ENCODE peak calls at places on chromosomes 3 and 15, in five cellular contexts. Y, Q, S, D and L are unnamed samples.

GRCh38 chr15:81312790-81313543 is 11.0 kb downstream of the STARD5 start:
- DNase-seq in Y (peak), Q (no peak), S (peak), D (no peak), L (no peak)

GRCh38 chr15:69475769-69476358 is 23.2 kb downstream of the RPLP1 start:
- DNase-seq in Y (peak), Q (peak), S (peak), D (peak), L (peak)

GRCh38 chr15:58521293-58521991 is 89.7 kb downstream of the LIPC start:
- DNase-seq in Y (peak), Q (no peak), S (peak), D (peak), L (peak)

GRCh38 chr3:197511853-197512635 is 43.7 kb downstream of the BDH1 start:
- DNase-seq in Y (no peak), Q (no peak), S (no peak), D (no peak), L (no peak)

GRCh38 chr3:62679988-62680387 is 195.2 kb downstream of the CADPS start:
- DNase-seq in Y (no peak), Q (no peak), S (no peak), D (no peak), L (no peak)

GRCh38 chr3:2099028-2099671 is 484 bp downstream of the CNTN4 start:
- DNase-seq in Y (no peak), Q (no peak), S (no peak), D (peak), L (no peak)

GRCh38 chr3:100941046-100941445 is 52.2 kb downstream of the ABI3BP start:
- DNase-seq in Y (no peak), Q (no peak), S (no peak), D (no peak), L (no peak)

GRCh38 chr3:188658606-188659005 is 504.6 kb downstream of the LPP start:
- DNase-seq in Y (no peak), Q (no peak), S (no peak), D (no peak), L (no peak)

GRCh38 chr15:75054172-75054897 is 30.9 kb downstream of the PPCDC start:
- DNase-seq in Y (no peak), Q (no peak), S (no peak), D (no peak), L (no peak)

GRCh38 chr3:141326123-141326522 is 42.2 kb upstream of the ZBTB38 start:
- DNase-seq in Y (no peak), Q (no peak), S (no peak), D (no peak), L (no peak)

GRCh38 chr3:47296562-47297302 is 14.0 kb downstream of the KLHL18 start:
- DNase-seq in Y (no peak), Q (no peak), S (no peak), D (no peak), L (no peak)

GRCh38 chr15:52360229-52361203 is 64.9 kb upstream of the MYO5C start:
- DNase-seq in Y (no peak), Q (no peak), S (no peak), D (no peak), L (no peak)

GRCh38 chr3:60384352-60384751 is 866.9 kb downstream of the FHIT start:
- DNase-seq in Y (no peak), Q (no peak), S (peak), D (no peak), L (no peak)

GRCh38 chr15:69841046-69841828 is 256.5 kb downstream of the TLE3 start:
- DNase-seq in Y (no peak), Q (no peak), S (no peak), D (no peak), L (no peak)

GRCh38 chr15:55277715-55278114 is 11.9 kb downstream of the RAB27A start:
- DNase-seq in Y (no peak), Q (no peak), S (no peak), D (no peak), L (no peak)

GRCh38 chr3:98977520-98977919 is 76.0 kb upstream of the DCBLD2 start:
- DNase-seq in Y (peak), Q (no peak), S (peak), D (no peak), L (no peak)

GRCh38 chr15:66838671-66839239 is 136.7 kb downstream of the SMAD6 start:
- DNase-seq in Y (peak), Q (no peak), S (peak), D (no peak), L (no peak)

GRCh38 chr15:38414351-38414750 is 39.6 kb upstream of the FAM98B start:
- DNase-seq in Y (peak), Q (no peak), S (peak), D (no peak), L (peak)

GRCh38 chr3:49163609-49164008 is 2.5 kb downstream of the CCDC71 start:
- DNase-seq in Y (no peak), Q (no peak), S (no peak), D (no peak), L (no peak)

GRCh38 chr3:44772099-44772442 is 10.5 kb downstream of the KIF15 start:
- DNase-seq in Y (no peak), Q (no peak), S (no peak), D (no peak), L (no peak)

GRCh38 chr3:30495172-30496124 is 111.0 kb upstream of the TGFBR2 start:
- DNase-seq in Y (no peak), Q (no peak), S (no peak), D (no peak), L (no peak)

GRCh38 chr15:48617619-48618018 is 27.9 kb downstream of the FBN1 start:
- DNase-seq in Y (no peak), Q (no peak), S (peak), D (no peak), L (no peak)

GRCh38 chr3:63015614-63016016 is 140.4 kb upstream of the CADPS start:
- DNase-seq in Y (peak), Q (no peak), S (no peak), D (no peak), L (no peak)

GRCh38 chr3:80521081-80521480 is 753.3 kb upstream of the ROBO1 start:
- DNase-seq in Y (no peak), Q (no peak), S (no peak), D (no peak), L (no peak)

GRCh38 chr15:52567886-52568568 is 803 bp downstream of the ARPP19 start:
- DNase-seq in Y (peak), Q (peak), S (peak), D (no peak), L (peak)

GRCh38 chr15:63110428-63111026 is 11.1 kb upstream of the LACTB start:
- DNase-seq in Y (no peak), Q (no peak), S (peak), D (peak), L (no peak)

GRCh38 chr15:31554261-31554660 is 227.6 kb downstream of the KLF13 start:
- DNase-seq in Y (peak), Q (no peak), S (peak), D (no peak), L (no peak)

GRCh38 chr3:47910777-47911440 is 105.3 kb downstream of the MAP4 start:
- DNase-seq in Y (peak), Q (no peak), S (peak), D (no peak), L (peak)

GRCh38 chr15:35697549-35698299 is 151.8 kb upstream of the DPH6 start:
- DNase-seq in Y (peak), Q (no peak), S (peak), D (no peak), L (no peak)

GRCh38 chr15:70433583-70434288 is 329.6 kb downstream of the UACA start:
- DNase-seq in Y (no peak), Q (no peak), S (no peak), D (no peak), L (no peak)

GRCh38 chr3:77348244-77348855 is 308.5 kb downstream of the ROBO2 start:
- DNase-seq in Y (peak), Q (no peak), S (peak), D (no peak), L (no peak)

GRCh38 chr3:9194509-9195184 is 54.8 kb downstream of the SRGAP3 start:
- DNase-seq in Y (no peak), Q (no peak), S (no peak), D (no peak), L (no peak)

GRCh38 chr3:4498446-4498845 is 5.3 kb downstream of the ITPR1 start:
- DNase-seq in Y (no peak), Q (no peak), S (no peak), D (no peak), L (no peak)

GRCh38 chr3:119582178-119582577 is 2.9 kb downstream of the ADPRH start:
- DNase-seq in Y (peak), Q (no peak), S (peak), D (peak), L (no peak)

GRCh38 chr3:76107935-76108570 is 322.7 kb upstream of the ZNF717 start:
- DNase-seq in Y (peak), Q (no peak), S (peak), D (peak), L (no peak)

GRCh38 chr3:189103208-189103607 is 68.6 kb upstream of the TPRG1 start:
- DNase-seq in Y (no peak), Q (no peak), S (no peak), D (no peak), L (no peak)